ENCODE peak calls at places on chromosomes 6 and 20, in eight cellular contexts. A is NB4; L is brain microvascular endothelial cell; N is HCT116; K is keratinocyte; Q is Caco-2; Z is iPS DF 6.9; X is CD8-positive, alpha-beta memory T cell. E is an unnamed sample.

GRCh38 chr6:43865947-43866346 is 95.9 kb downstream of the VEGFA start:
- DNase-seq in A (no peak), L (no peak), N (no peak), K (no peak), Q (no peak), Z (no peak), X (no peak), E (no peak)

GRCh38 chr6:34630040-34630439 is 66.5 kb downstream of the ILRUN start:
- DNase-seq in A (no peak), L (peak), N (peak), K (peak), Q (no peak), Z (no peak), X (no peak), E (no peak)

GRCh38 chr6:84709121-84709520 is 55.3 kb downstream of the TBX18 start:
- DNase-seq in A (no peak), L (no peak), N (no peak), K (no peak), Q (no peak), Z (no peak), X (no peak), E (no peak)

GRCh38 chr6:30875244-30876038 is 8.9 kb upstream of the DDR1 start:
- DNase-seq in A (no peak), L (no peak), N (no peak), K (no peak), Q (no peak), Z (no peak), X (no peak), E (no peak)

GRCh38 chr6:64683682-64684081 is 1023.3 kb downstream of the EYS start:
- DNase-seq in A (no peak), L (peak), N (no peak), K (no peak), Q (peak), Z (no peak), X (no peak), E (no peak)

GRCh38 chr6:40948598-40948997 is 90.4 kb downstream of the UNC5CL start:
- DNase-seq in A (no peak), L (no peak), N (no peak), K (peak), Q (no peak), Z (no peak), X (no peak), E (no peak)

GRCh38 chr6:4560225-4561077 is 215.8 kb upstream of the CDYL start:
- DNase-seq in A (peak), L (no peak), N (no peak), K (no peak), Q (no peak), Z (no peak), X (no peak), E (no peak)

GRCh38 chr20:64091762-64092161 is 7.6 kb upstream of the LKAAEAR1 start:
- DNase-seq in A (no peak), L (no peak), N (no peak), K (no peak), Q (peak), Z (no peak), X (no peak), E (no peak)

GRCh38 chr6:158636778-158637177 is 7.8 kb downstream of the DYNLT1 start:
- DNase-seq in A (no peak), L (no peak), N (no peak), K (no peak), Q (no peak), Z (no peak), X (no peak), E (no peak)

GRCh38 chr6:51844391-51844735 is 243.1 kb downstream of the PKHD1 start:
- DNase-seq in A (no peak), L (no peak), N (no peak), K (no peak), Q (peak), Z (no peak), X (no peak), E (no peak)

GRCh38 chr6:90477366-90477765 is 109.5 kb downstream of the MAP3K7 start:
- DNase-seq in A (no peak), L (no peak), N (no peak), K (no peak), Q (no peak), Z (no peak), X (no peak), E (no peak)

GRCh38 chr6:13725570-13725969 is 13.9 kb upstream of the RANBP9 start:
- DNase-seq in A (no peak), L (no peak), N (peak), K (peak), Q (no peak), Z (no peak), X (peak), E (no peak)

GRCh38 chr20:54105653-54106052 is 35.3 kb upstream of the BCAS1 start:
- DNase-seq in A (no peak), L (no peak), N (no peak), K (no peak), Q (no peak), Z (no peak), X (no peak), E (no peak)

GRCh38 chr20:1330075-1330830 is 1.3 kb upstream of the SDCBP2 start:
- DNase-seq in A (no peak), L (no peak), N (no peak), K (no peak), Q (no peak), Z (no peak), X (no peak), E (peak)

GRCh38 chr6:98653171-98653570 is 181.2 kb upstream of the POU3F2 start:
- DNase-seq in A (no peak), L (no peak), N (no peak), K (no peak), Q (no peak), Z (no peak), X (no peak), E (no peak)

GRCh38 chr20:63029358-63030121 is 22.8 kb upstream of the BHLHE23 start:
- DNase-seq in A (peak), L (no peak), N (no peak), K (no peak), Q (no peak), Z (no peak), X (no peak), E (peak)
- H3K4me3 ChIP-seq in A (no peak), L (no peak), N (no peak), K (no peak), Q (no peak), Z (no peak), X (no peak), E (no peak)

GRCh38 chr6:137725949-137726348 is 141.1 kb upstream of the TNFAIP3 start:
- DNase-seq in A (no peak), L (no peak), N (no peak), K (no peak), Q (no peak), Z (no peak), X (no peak), E (no peak)

GRCh38 chr6:137729866-137730629 is 137.0 kb upstream of the TNFAIP3 start:
- DNase-seq in A (no peak), L (peak), N (no peak), K (no peak), Q (peak), Z (no peak), X (no peak), E (no peak)

GRCh38 chr6:137727206-137727605 is 139.9 kb upstream of the TNFAIP3 start:
- DNase-seq in A (no peak), L (no peak), N (no peak), K (no peak), Q (no peak), Z (no peak), X (no peak), E (no peak)

GRCh38 chr6:137731600-137731959 is 135.5 kb upstream of the TNFAIP3 start:
- DNase-seq in A (no peak), L (no peak), N (no peak), K (no peak), Q (no peak), Z (no peak), X (no peak), E (no peak)

GRCh38 chr6:137728386-137729349 is 138.4 kb upstream of the TNFAIP3 start:
- DNase-seq in A (no peak), L (peak), N (no peak), K (peak), Q (peak), Z (no peak), X (no peak), E (peak)
- H3K4me3 ChIP-seq in A (no peak), L (no peak), N (no peak), K (no peak), Q (no peak), Z (no peak), X (no peak), E (no peak)

GRCh38 chr6:110181131-110182027 is 1.2 kb downstream of the CDC40 start:
- DNase-seq in A (peak), L (no peak), N (no peak), K (no peak), Q (no peak), Z (no peak), X (no peak), E (no peak)
- H3K4me3 ChIP-seq in A (peak), L (peak), N (peak), K (peak), Q (peak), Z (peak), X (peak), E (peak)

GRCh38 chr6:155420492-155420891 is 35.1 kb downstream of the NOX3 start:
- DNase-seq in A (no peak), L (no peak), N (no peak), K (no peak), Q (no peak), Z (no peak), X (no peak), E (no peak)

GRCh38 chr6:155415953-155416352 is 39.7 kb downstream of the NOX3 start:
- DNase-seq in A (no peak), L (no peak), N (no peak), K (no peak), Q (no peak), Z (no peak), X (no peak), E (no peak)

GRCh38 chr6:155419161-155419560 is 36.5 kb downstream of the NOX3 start:
- DNase-seq in A (peak), L (peak), N (no peak), K (no peak), Q (no peak), Z (no peak), X (no peak), E (no peak)

GRCh38 chr6:155417454-155417853 is 38.2 kb downstream of the NOX3 start:
- DNase-seq in A (peak), L (no peak), N (no peak), K (no peak), Q (no peak), Z (no peak), X (no peak), E (no peak)

GRCh38 chr6:155418017-155418749 is 37.5 kb downstream of the NOX3 start:
- DNase-seq in A (peak), L (peak), N (no peak), K (peak), Q (no peak), Z (no peak), X (peak), E (no peak)
- H3K4me3 ChIP-seq in A (peak), L (peak), N (no peak), K (no peak), Q (no peak), Z (no peak), X (peak), E (no peak)

GRCh38 chr6:116254297-116254724 is 436 bp upstream of the TSPYL4 start:
- DNase-seq in A (no peak), L (no peak), N (no peak), K (no peak), Q (no peak), Z (no peak), X (no peak), E (no peak)

GRCh38 chr6:116253505-116254296 is at the start of gene TSPYL4:
- DNase-seq in A (peak), L (peak), N (peak), K (peak), Q (peak), Z (peak), X (peak), E (peak)

GRCh38 chr6:116248577-116248976 is 5.3 kb downstream of the TSPYL4 start:
- DNase-seq in A (no peak), L (no peak), N (no peak), K (no peak), Q (no peak), Z (no peak), X (no peak), E (no peak)

GRCh38 chr6:116253188-116253504 is 729 bp downstream of the TSPYL4 start:
- DNase-seq in A (no peak), L (no peak), N (no peak), K (no peak), Q (no peak), Z (no peak), X (no peak), E (no peak)

GRCh38 chr6:116251568-116252384 is 2.1 kb downstream of the TSPYL4 start:
- DNase-seq in A (no peak), L (peak), N (no peak), K (no peak), Q (no peak), Z (no peak), X (no peak), E (no peak)
- H3K4me3 ChIP-seq in A (peak), L (peak), N (no peak), K (no peak), Q (no peak), Z (no peak), X (no peak), E (no peak)

DNA sequence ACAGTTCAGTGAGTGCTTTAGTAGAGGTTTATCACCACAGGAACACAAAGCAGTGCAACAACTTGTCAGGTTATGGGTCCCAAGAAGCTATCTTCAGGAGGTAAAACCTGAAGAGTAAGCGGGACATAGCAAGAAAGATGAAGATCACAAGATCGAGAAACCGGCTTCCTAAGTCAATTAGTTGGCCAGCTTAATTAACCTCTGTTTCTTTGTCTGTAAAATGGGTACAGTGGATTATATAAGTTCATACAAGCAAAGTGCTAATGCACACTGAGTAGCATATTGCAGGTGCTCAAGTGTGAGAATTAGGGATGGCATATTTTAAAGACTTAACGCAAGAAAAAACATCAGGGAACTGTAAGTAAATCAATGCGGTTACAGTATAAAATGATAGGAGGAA is 12.5 kb downstream of the FBXO30 start:
- DNase-seq in A (no peak), L (no peak), N (no peak), K (no peak), Q (no peak), Z (no peak), X (no peak), E (no peak)
- H3K4me3 ChIP-seq in A (no peak), L (no peak), N (no peak), K (no peak), Q (no peak), Z (no peak), X (no peak), E (no peak)

GRCh38 chr20:58895796-58896180 is 43.3 kb downstream of the GNAS start:
- DNase-seq in A (no peak), L (no peak), N (no peak), K (no peak), Q (no peak), Z (no peak), X (no peak), E (no peak)
- H3K4me3 ChIP-seq in A (no peak), L (no peak), N (no peak), K (no peak), Q (no peak), Z (no peak), X (no peak), E (no peak)

DNA sequence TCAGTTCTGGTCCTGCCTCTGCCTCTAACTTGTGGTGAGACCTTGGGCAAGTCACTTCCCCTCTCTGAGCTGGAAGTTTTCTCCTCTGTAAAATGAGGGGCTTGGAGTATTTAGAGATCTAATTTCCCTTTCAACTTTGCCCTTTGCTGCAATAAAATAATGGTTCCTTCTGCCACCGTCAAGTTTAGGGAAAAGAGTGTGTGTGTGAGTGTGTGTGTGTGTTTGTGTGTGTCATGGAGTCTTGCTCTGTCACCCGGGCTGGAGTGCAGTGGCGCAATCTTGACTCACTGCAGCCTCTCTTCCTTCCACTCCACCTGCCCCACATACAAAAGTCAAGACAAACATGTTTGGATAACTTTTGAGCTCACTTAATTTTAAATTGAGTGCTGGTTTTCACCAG is 39.2 kb upstream of the PIM1 start:
- DNase-seq in A (peak), L (peak), N (no peak), K (no peak), Q (peak), Z (no peak), X (no peak), E (no peak)
- H3K4me3 ChIP-seq in A (no peak), L (no peak), N (no peak), K (no peak), Q (no peak), Z (no peak), X (no peak), E (no peak)

GRCh38 chr6:27234576-27234975 is 12.9 kb upstream of the PRSS16 start:
- DNase-seq in A (no peak), L (no peak), N (no peak), K (no peak), Q (no peak), Z (no peak), X (no peak), E (no peak)

GRCh38 chr6:27239258-27239657 is 8.2 kb upstream of the PRSS16 start:
- DNase-seq in A (no peak), L (no peak), N (no peak), K (no peak), Q (no peak), Z (no peak), X (no peak), E (no peak)

GRCh38 chr6:27237089-27237723 is 10.3 kb upstream of the PRSS16 start:
- DNase-seq in A (peak), L (peak), N (peak), K (peak), Q (peak), Z (no peak), X (peak), E (no peak)

GRCh38 chr6:27241443-27241842 is 6.1 kb upstream of the PRSS16 start:
- DNase-seq in A (no peak), L (no peak), N (no peak), K (no peak), Q (peak), Z (no peak), X (no peak), E (no peak)

GRCh38 chr6:27238010-27238983 is 9.2 kb upstream of the PRSS16 start:
- DNase-seq in A (no peak), L (peak), N (no peak), K (peak), Q (no peak), Z (no peak), X (no peak), E (no peak)
- H3K4me3 ChIP-seq in A (no peak), L (peak), N (no peak), K (peak), Q (no peak), Z (peak), X (no peak), E (no peak)

GRCh38 chr6:104959453-104959858 is 2.5 kb downstream of the LIN28B start:
- DNase-seq in A (peak), L (no peak), N (no peak), K (no peak), Q (no peak), Z (no peak), X (no peak), E (no peak)

GRCh38 chr6:104956663-104957294 is at the start of gene LIN28B:
- DNase-seq in A (peak), L (no peak), N (no peak), K (no peak), Q (peak), Z (no peak), X (no peak), E (no peak)

GRCh38 chr6:104957301-104958177 is 632 bp downstream of the LIN28B start:
- DNase-seq in A (peak), L (no peak), N (no peak), K (no peak), Q (peak), Z (no peak), X (no peak), E (no peak)

GRCh38 chr6:104958720-104959452 is 2.0 kb downstream of the LIN28B start:
- DNase-seq in A (peak), L (no peak), N (peak), K (no peak), Q (no peak), Z (no peak), X (no peak), E (no peak)

DNA sequence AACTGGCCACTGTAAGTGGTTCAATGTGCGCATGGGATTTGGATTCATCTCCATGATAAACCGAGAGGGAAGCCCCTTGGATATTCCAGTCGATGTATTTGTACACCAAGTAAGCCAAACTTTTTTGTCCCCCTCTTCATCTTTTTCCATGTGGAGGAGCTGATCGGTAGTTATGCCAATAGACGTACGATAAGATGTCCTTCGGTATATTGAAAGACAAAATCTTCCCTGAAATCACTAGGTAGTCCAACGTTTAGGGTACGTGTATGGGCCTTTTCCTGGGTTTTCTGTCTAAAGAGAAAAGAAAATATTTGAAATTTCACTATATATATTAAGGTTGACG is 1.2 kb downstream of the LIN28B start:
- DNase-seq in A (peak), L (no peak), N (no peak), K (no peak), Q (no peak), Z (no peak), X (no peak), E (no peak)
- H3K4me3 ChIP-seq in A (peak), L (no peak), N (no peak), K (no peak), Q (peak), Z (peak), X (no peak), E (no peak)

E was measured in RWPE2.